ENCODE peak calls at places on chromosomes 2 and 18, in nine cellular contexts. V is H9; A is uterus; T is GM23338; Y is aorta; J is CD8-positive, alpha-beta T cell; F is A549; L is heart right ventricle; M is cardiac muscle cell. E is an unnamed sample. For H3K4me1, the result is how much of the 10 kb centered on the place peaks cover.

GRCh38 chr18:75124551-75124950 is 84.4 kb downstream of the PTGR3 start:
- DNase-seq in A (no peak), J (peak), L (no peak), M (no peak), F (no peak), V (no peak), T (no peak), Y (no peak), E (no peak)

GRCh38 chr2:66346241-66346664 is 88.7 kb upstream of the MEIS1 start:
- DNase-seq in A (no peak), T (no peak), M (no peak), F (no peak), Y (no peak), V (no peak), L (no peak), J (no peak), E (no peak)

GRCh38 chr2:197673142-197673541 is 2.2 kb downstream of the RFTN2 start:
- DNase-seq in Y (no peak), F (no peak), L (no peak), M (no peak), T (peak), J (no peak), A (no peak), V (no peak), E (no peak)

GRCh38 chr2:99659874-99660273 is 170.1 kb upstream of the REV1 start:
- DNase-seq in M (peak), V (no peak), L (no peak), Y (no peak), F (no peak), T (no peak), A (peak), J (no peak), E (peak)

GRCh38 chr18:78995740-78996395 is 16.2 kb downstream of the SALL3 start:
- DNase-seq in L (no peak), J (no peak), A (no peak), Y (no peak), M (no peak), F (no peak), V (no peak), T (no peak), E (no peak)

GRCh38 chr2:139909160-139909559 is 1129.0 kb upstream of the NXPH2 start:
- DNase-seq in F (no peak), M (no peak), A (no peak), V (no peak), Y (no peak), J (no peak), L (no peak), T (no peak), E (no peak)

GRCh38 chr2:64601785-64602391 is 51.8 kb downstream of the SERTAD2 start:
- DNase-seq in F (no peak), L (no peak), V (no peak), A (no peak), Y (no peak), T (no peak), M (no peak), J (no peak), E (no peak)

GRCh38 chr18:43396266-43396665 is 119.0 kb upstream of the SYT4 start:
- DNase-seq in A (no peak), V (no peak), J (no peak), M (peak), T (peak), L (no peak), Y (no peak), F (peak), E (no peak)

GRCh38 chr2:216292886-216293291 is 79.4 kb downstream of the MARCHF4 start:
- DNase-seq in V (no peak), J (no peak), M (no peak), T (no peak), A (no peak), F (no peak), Y (no peak), L (no peak), E (no peak)

GRCh38 chr2:17752892-17753802 is 463 bp downstream of the SMC6 start:
- DNase-seq in T (peak), A (no peak), J (no peak), F (peak), Y (no peak), M (peak), L (no peak), V (peak), E (no peak)
- H3K4me1 ChIP-seq in T (half or more), A (under half), J (under half), F (half or more), Y (under half), M (under half), L (under half), V (under half), E (under half)

GRCh38 chr2:85945576-85945975 is 56.8 kb upstream of the ST3GAL5 start:
- DNase-seq in J (no peak), A (no peak), F (no peak), L (no peak), V (no peak), M (no peak), Y (no peak), T (no peak), E (no peak)

GRCh38 chr2:85945172-85945571 is 56.4 kb upstream of the ST3GAL5 start:
- DNase-seq in L (no peak), A (no peak), T (no peak), M (no peak), J (no peak), F (no peak), Y (no peak), V (no peak), E (no peak)

GRCh38 chr2:85949280-85949679 is 60.5 kb upstream of the ST3GAL5 start:
- DNase-seq in F (no peak), M (peak), L (no peak), T (no peak), V (no peak), Y (no peak), J (no peak), A (no peak), E (no peak)

GRCh38 chr2:85950743-85951142 is 62.0 kb upstream of the ST3GAL5 start:
- DNase-seq in A (no peak), T (no peak), J (no peak), V (no peak), F (no peak), M (no peak), L (no peak), Y (no peak), E (no peak)

DNA sequence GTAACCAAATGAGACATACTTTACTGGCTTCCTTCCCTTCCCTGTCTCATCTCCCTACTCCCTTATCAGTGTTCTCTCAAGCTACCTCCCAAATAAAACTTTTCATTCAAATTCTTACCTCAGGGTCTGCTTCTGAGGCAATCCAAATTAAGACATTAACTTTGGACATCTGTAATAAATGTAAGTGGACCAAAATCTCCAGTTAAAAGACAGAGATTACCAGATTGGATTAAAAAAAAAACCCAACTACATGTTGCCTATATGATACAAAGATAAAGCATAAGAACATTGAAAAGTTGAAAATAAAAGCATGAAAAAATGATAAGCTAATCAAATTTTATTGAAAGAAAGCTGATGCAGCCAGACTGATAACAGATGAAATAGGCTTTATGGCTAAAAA is 58.8 kb upstream of the ST3GAL5 start:
- DNase-seq in V (no peak), F (no peak), M (no peak), T (no peak), A (no peak), Y (no peak), L (no peak), J (no peak), E (no peak)
- H3K4me1 ChIP-seq in V (under half), F (under half), M (under half), T (under half), A (under half), Y (under half), L (under half), J (under half), E (under half)

GRCh38 chr2:18792684-18793083 is 203.3 kb upstream of the NT5C1B start:
- DNase-seq in M (no peak), T (no peak), J (no peak), F (no peak), Y (no peak), A (no peak), V (no peak), L (no peak), E (no peak)

GRCh38 chr2:18792226-18792629 is 202.9 kb upstream of the NT5C1B start:
- DNase-seq in M (peak), T (no peak), A (peak), Y (no peak), J (no peak), L (no peak), V (no peak), F (no peak), E (no peak)

GRCh38 chr2:18790465-18791171 is 201.2 kb upstream of the NT5C1B start:
- DNase-seq in T (no peak), V (no peak), F (no peak), Y (no peak), M (no peak), A (no peak), J (no peak), L (no peak), E (no peak)

GRCh38 chr2:18788590-18788989 is 199.2 kb upstream of the NT5C1B start:
- DNase-seq in Y (peak), F (no peak), V (no peak), M (peak), L (peak), T (no peak), J (no peak), A (no peak), E (no peak)

GRCh38 chr2:18791172-18791797 is 201.9 kb upstream of the NT5C1B start:
- DNase-seq in V (no peak), J (no peak), Y (no peak), A (no peak), M (no peak), T (no peak), F (no peak), L (no peak), E (no peak)
- H3K4me1 ChIP-seq in V (under half), J (under half), Y (under half), A (under half), M (under half), T (under half), F (under half), L (under half), E (under half)

GRCh38 chr2:202378661-202379338 is 2.7 kb downstream of the BMPR2 start:
- DNase-seq in A (no peak), L (no peak), F (no peak), V (no peak), J (no peak), Y (no peak), M (no peak), T (no peak), E (no peak)

GRCh38 chr2:202378001-202378400 is 1.9 kb downstream of the BMPR2 start:
- DNase-seq in F (no peak), J (no peak), A (no peak), Y (no peak), M (no peak), L (no peak), T (no peak), V (no peak), E (no peak)

GRCh38 chr2:202387608-202388342 is 11.6 kb downstream of the BMPR2 start:
- DNase-seq in V (no peak), Y (no peak), A (no peak), F (no peak), J (no peak), L (no peak), M (peak), T (no peak), E (no peak)

GRCh38 chr2:202377308-202377736 is 1.2 kb downstream of the BMPR2 start:
- DNase-seq in J (peak), F (peak), T (peak), L (peak), V (peak), M (peak), A (peak), Y (peak), E (peak)

GRCh38 chr2:202382684-202383083 is 6.6 kb downstream of the BMPR2 start:
- DNase-seq in T (no peak), A (no peak), J (no peak), L (no peak), Y (no peak), V (no peak), F (peak), M (no peak), E (no peak)
- H3K4me1 ChIP-seq in T (under half), A (under half), J (under half), L (half or more), Y (under half), V (under half), F (under half), M (under half), E (under half)

GRCh38 chr2:23542390-23542789 is 157.4 kb downstream of the KLHL29 start:
- DNase-seq in A (no peak), J (no peak), L (no peak), M (no peak), F (no peak), Y (no peak), V (no peak), T (no peak), E (no peak)
- H3K4me1 ChIP-seq in A (under half), J (under half), L (under half), M (under half), F (under half), Y (under half), V (under half), T (under half), E (under half)